ENCODE peak calls at places on chromosome 11, in ten cellular contexts. One of them, this sample, is unnamed.

GRCh38 chr11:39673994-39674393 is 1785.5 kb downstream of the LRRC4C start:
- DNase-seq in skeletal muscle cell: no peak
- DNase-seq in pons: no peak
- DNase-seq in mucosa of gallbladder: no peak
- DNase-seq in non-pigmented ciliary epithelial cell: no peak
- DNase-seq in iris pigment epithelial cell: no peak
- DNase-seq in NCI-H2081: no peak
- DNase-seq in adipocyte: no peak
- DNase-seq in stimulated activated CD4-positive, alpha-beta T cell treated with anti-CD3 and anti-CD28 coated beads, Interleukin-2, amount 100 ng/mL, for 48 hours: no peak
- DNase-seq in sigmoid colon: no peak
- DNase-seq in this sample: no peak

GRCh38 chr11:44957051-44957515 is 6.4 kb upstream of the TP53I11 start:
- DNase-seq in skeletal muscle cell: no peak
- DNase-seq in pons: no peak
- DNase-seq in mucosa of gallbladder: no peak
- DNase-seq in non-pigmented ciliary epithelial cell: no peak
- DNase-seq in iris pigment epithelial cell: no peak
- DNase-seq in NCI-H2081: no peak
- DNase-seq in adipocyte: no peak
- DNase-seq in stimulated activated CD4-positive, alpha-beta T cell treated with anti-CD3 and anti-CD28 coated beads, Interleukin-2, amount 100 ng/mL, for 48 hours: no peak
- DNase-seq in sigmoid colon: no peak
- DNase-seq in this sample: no peak

GRCh38 chr11:76636826-76637460 is 33.6 kb downstream of the LRRC32 start:
- DNase-seq in skeletal muscle cell: no peak
- DNase-seq in pons: no peak
- DNase-seq in mucosa of gallbladder: no peak
- DNase-seq in non-pigmented ciliary epithelial cell: no peak
- DNase-seq in iris pigment epithelial cell: no peak
- DNase-seq in NCI-H2081: no peak
- DNase-seq in adipocyte: no peak
- DNase-seq in stimulated activated CD4-positive, alpha-beta T cell treated with anti-CD3 and anti-CD28 coated beads, Interleukin-2, amount 100 ng/mL, for 48 hours: no peak
- DNase-seq in sigmoid colon: peak
- DNase-seq in this sample: no peak

GRCh38 chr11:77672276-77672675 is 34.7 kb upstream of the CLNS1A start:
- DNase-seq in skeletal muscle cell: peak
- DNase-seq in pons: no peak
- DNase-seq in mucosa of gallbladder: no peak
- DNase-seq in non-pigmented ciliary epithelial cell: peak
- DNase-seq in iris pigment epithelial cell: peak
- DNase-seq in NCI-H2081: no peak
- DNase-seq in adipocyte: peak
- DNase-seq in stimulated activated CD4-positive, alpha-beta T cell treated with anti-CD3 and anti-CD28 coated beads, Interleukin-2, amount 100 ng/mL, for 48 hours: no peak
- DNase-seq in sigmoid colon: no peak
- DNase-seq in this sample: no peak

GRCh38 chr11:65423516-65424199 is 1.1 kb downstream of the NEAT1 start:
- DNase-seq in skeletal muscle cell: no peak
- DNase-seq in pons: peak
- DNase-seq in mucosa of gallbladder: no peak
- DNase-seq in non-pigmented ciliary epithelial cell: no peak
- DNase-seq in iris pigment epithelial cell: peak
- DNase-seq in NCI-H2081: no peak
- DNase-seq in adipocyte: peak
- DNase-seq in stimulated activated CD4-positive, alpha-beta T cell treated with anti-CD3 and anti-CD28 coated beads, Interleukin-2, amount 100 ng/mL, for 48 hours: no peak
- DNase-seq in sigmoid colon: peak
- DNase-seq in this sample: peak

GRCh38 chr11:120400564-120401364 is 64.6 kb downstream of the ARHGEF12 start:
- DNase-seq in skeletal muscle cell: peak
- DNase-seq in pons: no peak
- DNase-seq in mucosa of gallbladder: peak
- DNase-seq in non-pigmented ciliary epithelial cell: peak
- DNase-seq in iris pigment epithelial cell: peak
- DNase-seq in NCI-H2081: no peak
- DNase-seq in adipocyte: peak
- DNase-seq in stimulated activated CD4-positive, alpha-beta T cell treated with anti-CD3 and anti-CD28 coated beads, Interleukin-2, amount 100 ng/mL, for 48 hours: no peak
- DNase-seq in sigmoid colon: no peak
- DNase-seq in this sample: peak

GRCh38 chr11:12998336-12998735 is 10.8 kb upstream of the RASSF10 start:
- DNase-seq in skeletal muscle cell: no peak
- DNase-seq in pons: no peak
- DNase-seq in mucosa of gallbladder: no peak
- DNase-seq in non-pigmented ciliary epithelial cell: no peak
- DNase-seq in iris pigment epithelial cell: no peak
- DNase-seq in NCI-H2081: no peak
- DNase-seq in adipocyte: no peak
- DNase-seq in stimulated activated CD4-positive, alpha-beta T cell treated with anti-CD3 and anti-CD28 coated beads, Interleukin-2, amount 100 ng/mL, for 48 hours: no peak
- DNase-seq in sigmoid colon: no peak
- DNase-seq in this sample: no peak

GRCh38 chr11:3977078-3977477 is 117.5 kb upstream of the RRM1 start:
- DNase-seq in skeletal muscle cell: no peak
- DNase-seq in pons: no peak
- DNase-seq in mucosa of gallbladder: no peak
- DNase-seq in non-pigmented ciliary epithelial cell: no peak
- DNase-seq in iris pigment epithelial cell: no peak
- DNase-seq in NCI-H2081: no peak
- DNase-seq in adipocyte: no peak
- DNase-seq in stimulated activated CD4-positive, alpha-beta T cell treated with anti-CD3 and anti-CD28 coated beads, Interleukin-2, amount 100 ng/mL, for 48 hours: no peak
- DNase-seq in sigmoid colon: no peak
- DNase-seq in this sample: no peak

GRCh38 chr11:123300874-123301695 is 106.0 kb upstream of the CLMP start:
- DNase-seq in skeletal muscle cell: peak
- DNase-seq in pons: no peak
- DNase-seq in mucosa of gallbladder: no peak
- DNase-seq in non-pigmented ciliary epithelial cell: no peak
- DNase-seq in iris pigment epithelial cell: peak
- DNase-seq in NCI-H2081: no peak
- DNase-seq in adipocyte: no peak
- DNase-seq in stimulated activated CD4-positive, alpha-beta T cell treated with anti-CD3 and anti-CD28 coated beads, Interleukin-2, amount 100 ng/mL, for 48 hours: no peak
- DNase-seq in sigmoid colon: no peak
- DNase-seq in this sample: peak

GRCh38 chr11:23278121-23278520 is 417.8 kb upstream of the CCDC179 start:
- DNase-seq in skeletal muscle cell: no peak
- DNase-seq in pons: no peak
- DNase-seq in mucosa of gallbladder: no peak
- DNase-seq in non-pigmented ciliary epithelial cell: peak
- DNase-seq in iris pigment epithelial cell: peak
- DNase-seq in NCI-H2081: no peak
- DNase-seq in adipocyte: no peak
- DNase-seq in stimulated activated CD4-positive, alpha-beta T cell treated with anti-CD3 and anti-CD28 coated beads, Interleukin-2, amount 100 ng/mL, for 48 hours: no peak
- DNase-seq in sigmoid colon: no peak
- DNase-seq in this sample: peak

GRCh38 chr11:124644426-124645280 is 22.0 kb downstream of the TBRG1 start:
- DNase-seq in skeletal muscle cell: no peak
- DNase-seq in pons: peak
- DNase-seq in mucosa of gallbladder: peak
- DNase-seq in non-pigmented ciliary epithelial cell: no peak
- DNase-seq in iris pigment epithelial cell: peak
- DNase-seq in NCI-H2081: peak
- DNase-seq in adipocyte: peak
- DNase-seq in stimulated activated CD4-positive, alpha-beta T cell treated with anti-CD3 and anti-CD28 coated beads, Interleukin-2, amount 100 ng/mL, for 48 hours: peak
- DNase-seq in sigmoid colon: peak
- DNase-seq in this sample: peak

GRCh38 chr11:75480890-75481190 is 44.9 kb downstream of the GDPD5 start:
- DNase-seq in skeletal muscle cell: no peak
- DNase-seq in pons: no peak
- DNase-seq in mucosa of gallbladder: no peak
- DNase-seq in non-pigmented ciliary epithelial cell: no peak
- DNase-seq in iris pigment epithelial cell: no peak
- DNase-seq in NCI-H2081: no peak
- DNase-seq in adipocyte: no peak
- DNase-seq in stimulated activated CD4-positive, alpha-beta T cell treated with anti-CD3 and anti-CD28 coated beads, Interleukin-2, amount 100 ng/mL, for 48 hours: no peak
- DNase-seq in sigmoid colon: no peak
- DNase-seq in this sample: no peak

GRCh38 chr11:2275334-2276279 is 5.2 kb upstream of the ASCL2 start:
- DNase-seq in skeletal muscle cell: no peak
- DNase-seq in pons: no peak
- DNase-seq in mucosa of gallbladder: peak
- DNase-seq in non-pigmented ciliary epithelial cell: no peak
- DNase-seq in iris pigment epithelial cell: no peak
- DNase-seq in NCI-H2081: no peak
- DNase-seq in adipocyte: no peak
- DNase-seq in stimulated activated CD4-positive, alpha-beta T cell treated with anti-CD3 and anti-CD28 coated beads, Interleukin-2, amount 100 ng/mL, for 48 hours: no peak
- DNase-seq in sigmoid colon: peak
- DNase-seq in this sample: no peak

GRCh38 chr11:32852142-32852541 is 22.4 kb downstream of the PRRG4 start:
- DNase-seq in skeletal muscle cell: no peak
- DNase-seq in pons: no peak
- DNase-seq in mucosa of gallbladder: no peak
- DNase-seq in non-pigmented ciliary epithelial cell: no peak
- DNase-seq in iris pigment epithelial cell: peak
- DNase-seq in NCI-H2081: no peak
- DNase-seq in adipocyte: peak
- DNase-seq in stimulated activated CD4-positive, alpha-beta T cell treated with anti-CD3 and anti-CD28 coated beads, Interleukin-2, amount 100 ng/mL, for 48 hours: no peak
- DNase-seq in sigmoid colon: no peak
- DNase-seq in this sample: no peak

GRCh38 chr11:58395581-58395980 is 11.1 kb downstream of the OR5B3 start:
- DNase-seq in skeletal muscle cell: no peak
- DNase-seq in pons: no peak
- DNase-seq in mucosa of gallbladder: no peak
- DNase-seq in non-pigmented ciliary epithelial cell: peak
- DNase-seq in iris pigment epithelial cell: no peak
- DNase-seq in NCI-H2081: no peak
- DNase-seq in adipocyte: peak
- DNase-seq in stimulated activated CD4-positive, alpha-beta T cell treated with anti-CD3 and anti-CD28 coated beads, Interleukin-2, amount 100 ng/mL, for 48 hours: no peak
- DNase-seq in sigmoid colon: no peak
- DNase-seq in this sample: no peak

GRCh38 chr11:16825968-16826367 is 87.5 kb downstream of the C11orf58 start:
- DNase-seq in skeletal muscle cell: no peak
- DNase-seq in pons: no peak
- DNase-seq in mucosa of gallbladder: no peak
- DNase-seq in non-pigmented ciliary epithelial cell: no peak
- DNase-seq in iris pigment epithelial cell: no peak
- DNase-seq in NCI-H2081: no peak
- DNase-seq in adipocyte: no peak
- DNase-seq in stimulated activated CD4-positive, alpha-beta T cell treated with anti-CD3 and anti-CD28 coated beads, Interleukin-2, amount 100 ng/mL, for 48 hours: no peak
- DNase-seq in sigmoid colon: no peak
- DNase-seq in this sample: no peak

GRCh38 chr11:129910360-129910759 is 15.0 kb upstream of the NFRKB start:
- DNase-seq in skeletal muscle cell: no peak
- DNase-seq in pons: no peak
- DNase-seq in mucosa of gallbladder: no peak
- DNase-seq in non-pigmented ciliary epithelial cell: no peak
- DNase-seq in iris pigment epithelial cell: no peak
- DNase-seq in NCI-H2081: no peak
- DNase-seq in adipocyte: no peak
- DNase-seq in stimulated activated CD4-positive, alpha-beta T cell treated with anti-CD3 and anti-CD28 coated beads, Interleukin-2, amount 100 ng/mL, for 48 hours: no peak
- DNase-seq in sigmoid colon: no peak
- DNase-seq in this sample: no peak

GRCh38 chr11:69880803-69881445 is 61.7 kb upstream of the FGF3 start:
- DNase-seq in skeletal muscle cell: no peak
- DNase-seq in pons: no peak
- DNase-seq in mucosa of gallbladder: no peak
- DNase-seq in non-pigmented ciliary epithelial cell: no peak
- DNase-seq in iris pigment epithelial cell: no peak
- DNase-seq in NCI-H2081: no peak
- DNase-seq in adipocyte: no peak
- DNase-seq in stimulated activated CD4-positive, alpha-beta T cell treated with anti-CD3 and anti-CD28 coated beads, Interleukin-2, amount 100 ng/mL, for 48 hours: no peak
- DNase-seq in sigmoid colon: peak
- DNase-seq in this sample: no peak

GRCh38 chr11:65558002-65558784 is at the start of gene LTBP3:
- DNase-seq in skeletal muscle cell: no peak
- DNase-seq in pons: peak
- DNase-seq in mucosa of gallbladder: peak
- DNase-seq in non-pigmented ciliary epithelial cell: no peak
- DNase-seq in iris pigment epithelial cell: peak
- DNase-seq in NCI-H2081: peak
- DNase-seq in adipocyte: peak
- DNase-seq in stimulated activated CD4-positive, alpha-beta T cell treated with anti-CD3 and anti-CD28 coated beads, Interleukin-2, amount 100 ng/mL, for 48 hours: peak
- DNase-seq in sigmoid colon: peak
- DNase-seq in this sample: peak

GRCh38 chr11:9758676-9759518 is 95.0 kb downstream of the SWAP70 start:
- DNase-seq in skeletal muscle cell: no peak
- DNase-seq in pons: peak
- DNase-seq in mucosa of gallbladder: peak
- DNase-seq in non-pigmented ciliary epithelial cell: no peak
- DNase-seq in iris pigment epithelial cell: peak
- DNase-seq in NCI-H2081: peak
- DNase-seq in adipocyte: peak
- DNase-seq in stimulated activated CD4-positive, alpha-beta T cell treated with anti-CD3 and anti-CD28 coated beads, Interleukin-2, amount 100 ng/mL, for 48 hours: peak
- DNase-seq in sigmoid colon: peak
- DNase-seq in this sample: peak

GRCh38 chr11:70826950-70827349 is 425.4 kb downstream of the SHANK2 start:
- DNase-seq in skeletal muscle cell: no peak
- DNase-seq in pons: no peak
- DNase-seq in mucosa of gallbladder: no peak
- DNase-seq in non-pigmented ciliary epithelial cell: no peak
- DNase-seq in iris pigment epithelial cell: no peak
- DNase-seq in NCI-H2081: peak
- DNase-seq in adipocyte: no peak
- DNase-seq in stimulated activated CD4-positive, alpha-beta T cell treated with anti-CD3 and anti-CD28 coated beads, Interleukin-2, amount 100 ng/mL, for 48 hours: no peak
- DNase-seq in sigmoid colon: no peak
- DNase-seq in this sample: no peak

GRCh38 chr11:9250139-9250582 is 15.0 kb downstream of the DENND5A start:
- DNase-seq in skeletal muscle cell: no peak
- DNase-seq in pons: peak
- DNase-seq in mucosa of gallbladder: no peak
- DNase-seq in non-pigmented ciliary epithelial cell: no peak
- DNase-seq in iris pigment epithelial cell: peak
- DNase-seq in NCI-H2081: no peak
- DNase-seq in adipocyte: no peak
- DNase-seq in stimulated activated CD4-positive, alpha-beta T cell treated with anti-CD3 and anti-CD28 coated beads, Interleukin-2, amount 100 ng/mL, for 48 hours: no peak
- DNase-seq in sigmoid colon: no peak
- DNase-seq in this sample: peak

GRCh38 chr11:40877981-40878380 is 581.5 kb downstream of the LRRC4C start:
- DNase-seq in skeletal muscle cell: no peak
- DNase-seq in pons: no peak
- DNase-seq in mucosa of gallbladder: no peak
- DNase-seq in non-pigmented ciliary epithelial cell: no peak
- DNase-seq in iris pigment epithelial cell: no peak
- DNase-seq in NCI-H2081: no peak
- DNase-seq in adipocyte: no peak
- DNase-seq in stimulated activated CD4-positive, alpha-beta T cell treated with anti-CD3 and anti-CD28 coated beads, Interleukin-2, amount 100 ng/mL, for 48 hours: no peak
- DNase-seq in sigmoid colon: no peak
- DNase-seq in this sample: no peak

GRCh38 chr11:120819003-120819402 is 204.9 kb upstream of the TBCEL start:
- DNase-seq in skeletal muscle cell: no peak
- DNase-seq in pons: no peak
- DNase-seq in mucosa of gallbladder: no peak
- DNase-seq in non-pigmented ciliary epithelial cell: no peak
- DNase-seq in iris pigment epithelial cell: no peak
- DNase-seq in NCI-H2081: peak
- DNase-seq in adipocyte: no peak
- DNase-seq in stimulated activated CD4-positive, alpha-beta T cell treated with anti-CD3 and anti-CD28 coated beads, Interleukin-2, amount 100 ng/mL, for 48 hours: no peak
- DNase-seq in sigmoid colon: no peak
- DNase-seq in this sample: no peak

GRCh38 chr11:118437736-118438125 is 1.4 kb downstream of the KMT2A start:
- DNase-seq in skeletal muscle cell: no peak
- DNase-seq in pons: no peak
- DNase-seq in mucosa of gallbladder: peak
- DNase-seq in non-pigmented ciliary epithelial cell: no peak
- DNase-seq in iris pigment epithelial cell: peak
- DNase-seq in NCI-H2081: peak
- DNase-seq in adipocyte: peak
- DNase-seq in stimulated activated CD4-positive, alpha-beta T cell treated with anti-CD3 and anti-CD28 coated beads, Interleukin-2, amount 100 ng/mL, for 48 hours: no peak
- DNase-seq in sigmoid colon: peak
- DNase-seq in this sample: peak

GRCh38 chr11:125874556-125875124 is 12.8 kb upstream of the HYLS1 start:
- DNase-seq in skeletal muscle cell: peak
- DNase-seq in pons: peak
- DNase-seq in mucosa of gallbladder: peak
- DNase-seq in non-pigmented ciliary epithelial cell: no peak
- DNase-seq in iris pigment epithelial cell: peak
- DNase-seq in NCI-H2081: peak
- DNase-seq in adipocyte: peak
- DNase-seq in stimulated activated CD4-positive, alpha-beta T cell treated with anti-CD3 and anti-CD28 coated beads, Interleukin-2, amount 100 ng/mL, for 48 hours: peak
- DNase-seq in sigmoid colon: peak
- DNase-seq in this sample: peak

GRCh38 chr11:45301537-45302246 is 15.6 kb upstream of the SYT13 start:
- DNase-seq in skeletal muscle cell: no peak
- DNase-seq in pons: no peak
- DNase-seq in mucosa of gallbladder: no peak
- DNase-seq in non-pigmented ciliary epithelial cell: no peak
- DNase-seq in iris pigment epithelial cell: no peak
- DNase-seq in NCI-H2081: peak
- DNase-seq in adipocyte: no peak
- DNase-seq in stimulated activated CD4-positive, alpha-beta T cell treated with anti-CD3 and anti-CD28 coated beads, Interleukin-2, amount 100 ng/mL, for 48 hours: no peak
- DNase-seq in sigmoid colon: no peak
- DNase-seq in this sample: no peak

GRCh38 chr11:69434341-69434960 is 47.0 kb upstream of the LINC01488 start:
- DNase-seq in skeletal muscle cell: no peak
- DNase-seq in pons: no peak
- DNase-seq in mucosa of gallbladder: no peak
- DNase-seq in non-pigmented ciliary epithelial cell: no peak
- DNase-seq in iris pigment epithelial cell: no peak
- DNase-seq in NCI-H2081: no peak
- DNase-seq in adipocyte: no peak
- DNase-seq in stimulated activated CD4-positive, alpha-beta T cell treated with anti-CD3 and anti-CD28 coated beads, Interleukin-2, amount 100 ng/mL, for 48 hours: no peak
- DNase-seq in sigmoid colon: peak
- DNase-seq in this sample: no peak